ENCODE peak calls at places on chromosomes 2 and 18, in seven cellular contexts. P is HFFc6, O is Peyer's patch, G is AG04449, A is MCF 10A, Y is epithelial cell of esophagus, E is pancreas. U is an unnamed sample.
A peak's percentile ranks its signal among the peaks of the same experiment; 100 is the strongest.

GRCh38 chr18:23142285-23142929 is 7.1 kb downstream of the CABLES1 start:
- DNase-seq in Y (peak; percentile 74), O (no peak), P (no peak), G (no peak), E (no peak), A (peak; percentile 35), U (no peak)

GRCh38 chr2:218010116-218010837 is 7.5 kb upstream of the TNS1 start:
- DNase-seq in O (peak; percentile 69), Y (peak; percentile 36), E (peak; percentile 59), P (peak; percentile 33), A (peak; percentile 58), G (no peak), U (peak; percentile 38)

GRCh38 chr2:188986839-188987238 is 12.7 kb downstream of the COL3A1 start:
- DNase-seq in G (no peak), A (no peak), P (peak; percentile 67), Y (no peak), E (no peak), O (no peak), U (no peak)

GRCh38 chr2:64338107-64338506 is 115.9 kb upstream of the LGALSL start:
- DNase-seq in A (no peak), Y (no peak), G (no peak), P (no peak), O (no peak), E (no peak), U (no peak)

GRCh38 chr2:113756088-113757058 is at the start of gene SLC35F5:
- DNase-seq in Y (peak; percentile 93), G (peak; percentile 28), P (peak; percentile 85), E (peak; percentile 89), A (peak; percentile 87), O (peak; percentile 97), U (peak; percentile 94)

GRCh38 chr2:109736177-109736827 is 57.8 kb upstream of the RGPD5 start:
- DNase-seq in Y (peak; percentile 59), O (peak; percentile 32), G (peak; percentile 12), P (peak; percentile 59), E (peak; percentile 35), A (peak; percentile 70), U (peak; percentile 56)

GRCh38 chr2:219018286-219018685 is 23.0 kb downstream of the CFAP65 start:
- DNase-seq in G (no peak), Y (no peak), A (no peak), E (no peak), P (no peak), O (no peak), U (no peak)

GRCh38 chr2:172251231-172251630 is 148.5 kb upstream of the DLX2 start:
- DNase-seq in P (peak; percentile 56), O (no peak), G (no peak), E (no peak), A (no peak), Y (peak; percentile 52), U (no peak)

GRCh38 chr2:145815933-145816332 is 1296.0 kb upstream of the ZEB2 start:
- DNase-seq in Y (no peak), A (no peak), G (no peak), P (no peak), O (no peak), E (no peak), U (no peak)

GRCh38 chr2:16650287-16651249 is 15.1 kb downstream of the CYRIA start:
- DNase-seq in P (no peak), O (no peak), G (no peak), A (peak; percentile 61), E (no peak), Y (peak; percentile 54), U (no peak)

GRCh38 chr2:112821682-112822081 is 14.9 kb downstream of the IL1B start:
- DNase-seq in P (no peak), Y (no peak), G (no peak), A (no peak), E (no peak), O (no peak), U (no peak)

GRCh38 chr18:3703732-3704176 is 253.8 kb downstream of the TGIF1 start:
- DNase-seq in A (peak; percentile 66), Y (peak; percentile 40), O (peak; percentile 77), G (peak; percentile 12), P (peak; percentile 57), E (peak; percentile 37), U (peak; percentile 56)

DNA sequence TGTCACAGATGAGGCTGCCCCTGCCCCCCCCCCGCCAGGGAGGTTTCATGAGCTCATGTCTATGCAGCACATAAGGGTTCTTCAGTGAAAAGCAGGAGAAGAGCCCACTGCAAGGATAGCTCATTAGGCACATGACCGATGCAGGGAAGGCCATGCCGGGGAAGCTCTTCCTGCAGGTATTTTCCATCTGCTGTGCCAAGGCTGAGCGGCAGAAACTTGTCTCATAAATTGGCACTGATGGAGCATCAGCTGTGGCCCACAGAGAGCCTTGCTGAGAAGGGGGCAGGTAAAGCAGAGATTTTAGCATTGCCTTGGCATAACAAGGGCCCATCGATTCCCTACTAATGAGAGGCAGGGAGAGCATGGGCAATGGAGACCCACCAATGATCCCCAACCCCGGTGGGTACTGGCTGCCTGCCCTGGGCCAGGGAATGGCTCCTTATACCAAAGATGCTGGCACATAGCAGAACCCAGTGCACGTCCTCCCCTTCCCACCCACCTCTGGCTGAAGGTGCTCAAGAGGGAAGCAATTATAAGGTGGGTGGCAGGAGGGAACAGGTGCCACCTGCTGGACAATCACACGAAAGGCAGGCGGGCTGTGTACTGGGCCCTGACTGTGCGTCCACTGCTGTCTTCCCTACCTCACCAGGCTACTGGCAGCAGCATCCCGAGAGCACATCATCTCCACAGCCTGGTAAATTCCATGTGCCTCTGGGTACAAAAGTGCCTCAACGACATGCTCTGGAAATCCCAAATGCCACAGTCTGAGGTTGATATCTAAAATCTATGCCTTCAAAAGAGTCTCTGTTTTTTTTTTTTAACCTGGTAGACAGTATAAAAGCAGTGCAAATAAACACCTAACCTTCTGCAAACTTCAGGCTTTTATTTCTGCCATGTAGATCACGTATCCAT is 41.4 kb downstream of the STEAP3 start:
- DNase-seq in A (peak; percentile 75), G (no peak), E (peak; percentile 35), P (peak; percentile 42), O (peak; percentile 65), Y (peak; percentile 67), U (peak; percentile 55)
- TF ChIP-seq CTCF in A (peak; percentile 84), G (peak; percentile 90), E (peak; percentile 74), P (peak; percentile 93), O (peak; percentile 66), Y (peak; percentile 96), U (peak; percentile 81)

DNA sequence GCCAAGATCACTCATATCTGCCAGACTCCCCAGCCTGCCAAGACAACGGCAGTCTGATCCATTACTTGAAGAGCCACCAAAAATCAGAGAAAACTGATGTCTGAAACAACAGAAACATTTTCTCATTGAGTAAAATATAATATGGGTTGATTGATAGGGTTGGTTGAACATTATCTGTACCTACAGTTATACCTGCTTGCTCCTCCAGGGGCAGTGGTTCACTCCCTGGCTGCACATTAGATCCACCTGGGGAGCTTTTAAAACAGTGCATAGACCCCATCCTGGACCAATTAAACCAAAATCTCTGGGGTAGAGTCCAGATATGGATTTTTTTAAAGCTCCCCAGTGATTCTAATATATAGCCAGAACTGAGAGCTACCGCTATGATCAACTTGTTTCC is 43.6 kb upstream of the SLC14A2 start:
- DNase-seq in G (no peak), E (no peak), A (no peak), Y (peak; percentile 36), P (no peak), O (no peak), U (no peak)
- TF ChIP-seq CTCF in G (peak; percentile 4), E (no peak), A (no peak), Y (peak; percentile 62), P (peak; percentile 48), O (no peak), U (peak; percentile 55)

GRCh38 chr2:102168026-102168425 is 18.8 kb upstream of the IL1RL2 start:
- DNase-seq in Y (no peak), P (no peak), G (no peak), A (no peak), E (no peak), O (no peak), U (no peak)

DNA sequence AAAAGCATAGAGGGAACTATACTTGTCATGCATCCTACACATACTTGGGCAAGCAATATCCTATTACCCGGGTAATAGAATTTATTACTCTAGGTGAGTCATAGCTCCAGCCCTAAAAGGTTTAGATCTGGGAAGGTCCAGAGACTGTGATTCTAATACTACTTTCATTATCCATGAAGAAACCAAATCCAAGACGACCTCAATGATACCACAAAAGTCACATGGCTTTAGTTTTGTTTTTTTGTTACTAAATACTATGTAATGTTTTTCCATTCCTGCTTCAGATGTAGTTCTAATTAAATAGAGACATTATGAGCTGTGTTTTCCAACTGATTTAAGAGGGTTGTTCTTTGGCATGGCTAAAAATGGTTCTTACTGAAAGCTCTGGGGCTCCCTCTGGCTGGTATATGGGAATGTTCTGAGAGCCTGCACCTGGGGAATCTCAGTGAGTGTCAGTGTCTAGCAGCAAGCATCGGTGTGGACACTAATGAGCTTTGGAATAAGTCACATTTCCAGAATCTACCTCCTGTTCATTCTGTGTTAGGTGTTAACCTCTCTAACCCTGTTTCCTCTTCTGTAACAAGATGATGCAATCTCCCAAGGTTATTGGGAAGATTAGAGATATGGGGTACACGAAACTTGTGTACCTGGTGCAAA is 20.5 kb upstream of the IL1RL2 start:
- DNase-seq in E (no peak), P (peak; percentile 74), G (peak; percentile 42), A (peak; percentile 68), O (no peak), Y (peak; percentile 65), U (no peak)
- TF ChIP-seq CTCF in E (peak; percentile 31), P (peak; percentile 81), G (peak; percentile 56), A (peak; percentile 56), O (no peak), Y (peak; percentile 75), U (no peak)

GRCh38 chr2:159714586-159714930 is 2.3 kb downstream of the MARCHF7 start:
- DNase-seq in E (no peak), G (no peak), O (no peak), Y (no peak), P (no peak), A (no peak), U (no peak)

GRCh38 chr2:159715451-159715850 is 3.1 kb downstream of the MARCHF7 start:
- DNase-seq in O (no peak), G (no peak), A (no peak), E (no peak), P (no peak), Y (peak; percentile 86), U (no peak)

GRCh38 chr2:159712929-159713575 is 746 bp downstream of the MARCHF7 start:
- DNase-seq in P (no peak), A (peak; percentile 28), E (no peak), O (no peak), G (no peak), Y (peak; percentile 22), U (no peak)

GRCh38 chr2:159712194-159712928 is at the start of gene MARCHF7:
- DNase-seq in O (peak; percentile 98), E (peak; percentile 96), P (peak; percentile 94), A (peak; percentile 96), G (peak; percentile 58), Y (peak; percentile 98), U (peak; percentile 98)

DNA sequence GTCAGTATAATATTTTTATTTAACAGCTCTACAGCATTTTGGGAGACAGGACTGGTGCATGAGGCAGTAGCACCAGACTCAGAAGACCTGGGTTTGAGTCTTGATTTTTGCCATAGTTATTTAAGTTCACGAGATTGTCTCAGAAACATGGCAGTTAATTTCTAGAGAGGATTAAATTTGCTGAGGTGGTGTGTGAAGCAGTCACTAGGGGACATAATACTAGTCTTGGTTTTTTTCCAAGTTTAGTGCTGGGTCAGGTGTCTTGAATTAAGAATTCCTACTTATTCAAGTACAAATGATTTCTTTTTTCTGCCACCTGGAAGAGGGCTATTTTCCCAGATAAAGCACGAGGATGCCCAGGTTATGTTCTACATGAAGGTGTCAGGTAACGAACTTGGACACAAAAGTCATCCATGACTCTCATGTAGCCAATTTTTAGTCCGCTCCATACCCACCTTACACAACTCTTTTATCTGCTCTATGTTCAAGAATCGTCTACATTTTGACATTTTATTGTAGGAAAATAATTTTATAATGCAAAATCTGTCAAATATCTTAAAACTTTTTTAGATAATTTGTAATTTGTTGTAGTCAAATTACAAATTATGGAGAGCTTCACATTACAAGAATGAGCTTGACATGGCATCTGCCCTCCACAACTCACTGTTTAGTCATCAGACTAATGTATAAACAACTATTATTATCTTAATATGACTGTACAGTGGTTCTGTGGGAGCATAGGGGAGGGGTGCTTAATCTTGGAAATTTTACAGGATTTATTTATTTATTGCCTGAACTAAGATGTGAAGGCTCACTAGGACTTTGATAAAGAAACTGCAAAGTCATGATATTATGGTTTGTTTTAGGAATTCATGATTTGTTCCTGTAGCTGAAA is 1.6 kb downstream of the MARCHF7 start:
- DNase-seq in E (no peak), A (peak; percentile 51), Y (peak; percentile 80), G (no peak), P (peak; percentile 70), O (no peak), U (no peak)
- TF ChIP-seq CTCF in E (no peak), A (no peak), Y (no peak), G (no peak), P (peak; percentile 17), O (no peak), U (peak; percentile 27)